ENCODE peak calls at places on chromosomes 1 and 21, in eight cellular contexts. E, J, W, B, C, D, P and S are unnamed samples.
A peak's percentile ranks its signal among the peaks of the same experiment; 100 is the strongest.

GRCh38 chr1:239803666-239804228 is 287.9 kb upstream of the FMN2 start:
- DNase-seq in J (no peak), C (no peak), P (no peak), W (no peak), B (no peak), E (no peak), D (no peak), S (no peak)

GRCh38 chr1:13732971-13733667 is 33.1 kb downstream of the PRDM2 start:
- DNase-seq in B (no peak), W (no peak), P (no peak), E (no peak), J (no peak), D (no peak), C (no peak), S (no peak)

GRCh38 chr1:26165126-26165892 is 3.5 kb downstream of the C1orf232 start:
- DNase-seq in W (peak; percentile 49), D (no peak), C (no peak), P (no peak), B (no peak), J (no peak), E (no peak), S (no peak)

GRCh38 chr1:155245163-155245524 is 10.1 kb downstream of the ENTREP3 start:
- DNase-seq in D (no peak), B (no peak), C (no peak), J (no peak), W (no peak), E (no peak), P (no peak), S (no peak)

GRCh38 chr1:1253314-1253713 is 6.8 kb upstream of the C1QTNF12 start:
- DNase-seq in B (no peak), W (no peak), E (no peak), C (no peak), J (no peak), D (no peak), P (no peak), S (no peak)

GRCh38 chr1:9850442-9851162 is 26.8 kb upstream of the CLSTN1 start:
- DNase-seq in B (no peak), D (no peak), P (no peak), W (no peak), E (no peak), J (no peak), C (no peak), S (no peak)

GRCh38 chr1:59170659-59171058 is 126.2 kb upstream of the FGGY start:
- DNase-seq in J (no peak), D (no peak), E (no peak), C (no peak), W (no peak), P (no peak), B (no peak), S (no peak)

GRCh38 chr1:12029720-12030339 is 10.5 kb downstream of the MIIP start:
- DNase-seq in D (no peak), E (no peak), C (no peak), J (no peak), B (no peak), W (no peak), P (no peak), S (no peak)

GRCh38 chr1:84406209-84406917 is 8.1 kb downstream of the DNASE2B start:
- DNase-seq in C (peak; percentile 59), W (no peak), D (no peak), P (no peak), E (peak; percentile 54), J (no peak), B (no peak), S (no peak)

GRCh38 chr1:19559641-19560040 is 74.3 kb upstream of the CAPZB start:
- DNase-seq in P (peak; percentile 41), B (no peak), J (no peak), E (peak; percentile 64), D (no peak), W (peak; percentile 71), C (peak; percentile 52), S (peak; percentile 39)

GRCh38 chr1:37763791-37764741 is 854 bp downstream of the EPHA10 start:
- DNase-seq in W (peak; percentile 43), J (no peak), P (no peak), C (peak; percentile 62), E (peak; percentile 60), D (no peak), B (no peak), S (peak; percentile 6)

GRCh38 chr1:14881775-14882672 is 271.5 kb upstream of the TMEM51 start:
- DNase-seq in J (no peak), C (peak; percentile 24), W (peak; percentile 45), P (no peak), B (no peak), D (no peak), E (no peak), S (no peak)

GRCh38 chr1:14877224-14877623 is 276.3 kb upstream of the TMEM51 start:
- DNase-seq in W (no peak), P (no peak), C (no peak), E (no peak), D (no peak), B (no peak), J (no peak), S (no peak)

GRCh38 chr1:14878124-14878523 is 275.4 kb upstream of the TMEM51 start:
- DNase-seq in B (no peak), J (no peak), C (no peak), D (no peak), P (no peak), E (no peak), W (no peak), S (no peak)

GRCh38 chr1:14878951-14879350 is 274.6 kb upstream of the TMEM51 start:
- DNase-seq in P (no peak), J (no peak), B (no peak), E (no peak), W (no peak), C (no peak), D (no peak), S (no peak)

GRCh38 chr1:14880456-14881316 is 272.9 kb upstream of the TMEM51 start:
- DNase-seq in D (no peak), C (peak; percentile 95), J (no peak), E (no peak), P (peak; percentile 7), W (peak; percentile 49), B (no peak), S (no peak)
- H3K4me3 ChIP-seq in D (no peak overlapping the region), C (no peak overlapping the region), J (no peak overlapping the region), E (no peak overlapping the region), P (no peak overlapping the region), W (no peak overlapping the region), B (no peak overlapping the region), S (no peak overlapping the region)

DNA sequence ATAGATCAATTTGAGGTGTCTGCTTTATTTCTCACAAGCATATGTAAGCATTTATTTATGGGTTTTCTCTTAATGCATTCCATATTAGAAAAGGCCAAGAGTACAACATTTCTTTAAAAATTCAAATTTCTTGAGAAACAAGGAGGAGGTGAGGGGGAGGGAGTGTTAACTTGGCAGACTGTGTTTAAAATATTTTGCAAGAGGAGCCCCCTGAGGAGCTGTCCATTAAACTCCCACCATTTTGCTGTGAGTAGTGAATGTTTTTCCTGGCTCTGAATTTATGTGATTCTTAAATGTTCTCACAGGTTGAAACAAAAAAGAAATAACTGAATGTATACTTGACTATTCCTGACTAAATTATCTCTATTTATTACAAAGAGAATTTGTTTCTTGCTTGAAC is 363.8 kb downstream of the PTPRC start:
- DNase-seq in D (no peak), C (no peak), J (no peak), E (peak; percentile 57), W (no peak), P (no peak), B (no peak), S (no peak)
- H3K4me3 ChIP-seq in D (no peak overlapping the region), C (no peak overlapping the region), J (no peak overlapping the region), E (no peak overlapping the region), W (no peak overlapping the region), P (no peak overlapping the region), B (no peak overlapping the region), S (no peak overlapping the region)

GRCh38 chr1:43464840-43465693 is 11.3 kb upstream of the HYI start:
- DNase-seq in J (no peak), E (peak; percentile 24), D (no peak), P (no peak), C (no peak), W (no peak), B (no peak), S (no peak)

GRCh38 chr1:43465694-43466152 is 12.0 kb upstream of the HYI start:
- DNase-seq in D (no peak), J (no peak), B (no peak), C (no peak), W (no peak), P (no peak), E (no peak), S (no peak)

GRCh38 chr1:43468403-43468802 is 14.7 kb upstream of the HYI start:
- DNase-seq in B (no peak), E (no peak), D (no peak), C (no peak), P (no peak), W (peak; percentile 29), J (no peak), S (no peak)

GRCh38 chr1:43463461-43463860 is 9.7 kb upstream of the HYI start:
- DNase-seq in E (peak; percentile 26), B (no peak), J (no peak), W (no peak), C (no peak), P (no peak), D (no peak), S (no peak)

GRCh38 chr1:43466403-43466802 is 12.7 kb upstream of the HYI start:
- DNase-seq in B (no peak), W (no peak), E (peak; percentile 42), J (no peak), D (no peak), P (no peak), C (no peak), S (no peak)
- H3K4me3 ChIP-seq in B (no peak overlapping the region), W (no peak overlapping the region), E (no peak overlapping the region), J (no peak overlapping the region), D (no peak overlapping the region), P (no peak overlapping the region), C (no peak overlapping the region), S (no peak overlapping the region)

GRCh38 chr21:37062592-37062933 is 10.3 kb downstream of the PIGP start:
- DNase-seq in B (no peak), W (no peak), D (no peak), E (no peak), C (no peak), P (no peak), J (no peak), S (no peak)

GRCh38 chr21:37057614-37058013 is 15.3 kb downstream of the PIGP start:
- DNase-seq in E (no peak), J (no peak), D (no peak), C (no peak), B (no peak), W (no peak), P (no peak), S (no peak)

GRCh38 chr21:37059181-37059580 is 13.7 kb downstream of the PIGP start:
- DNase-seq in D (no peak), B (no peak), J (no peak), P (no peak), E (no peak), W (no peak), C (no peak), S (no peak)

GRCh38 chr21:37061926-37062591 is 10.8 kb downstream of the PIGP start:
- DNase-seq in C (no peak), E (peak; percentile 29), B (peak; percentile 23), D (no peak), J (no peak), P (no peak), W (peak; percentile 46), S (no peak)

DNA sequence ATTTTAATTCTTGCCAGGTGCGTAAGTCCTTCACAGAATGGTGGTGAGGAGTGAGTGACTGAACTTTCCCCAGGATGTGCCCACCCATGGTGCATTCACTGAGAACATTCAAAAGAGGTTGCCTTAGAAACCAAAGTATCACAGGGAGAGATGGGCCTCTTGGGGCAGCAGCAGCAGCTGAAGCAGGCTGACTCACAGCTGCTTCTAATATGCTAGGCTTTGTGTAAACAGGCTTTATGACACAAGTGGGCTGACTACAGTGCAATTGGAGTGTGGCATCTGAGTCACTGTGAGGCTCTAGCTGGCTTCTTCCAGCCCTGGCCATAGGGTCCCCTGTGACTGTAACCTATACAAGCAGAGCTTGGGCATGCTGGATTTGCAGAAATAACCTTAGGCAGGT is 12.6 kb downstream of the PIGP start:
- DNase-seq in E (peak; percentile 93), J (no peak), D (no peak), B (peak; percentile 22), P (peak; percentile 92), W (peak; percentile 99), C (peak; percentile 93), S (peak; percentile 86)
- H3K4me3 ChIP-seq in E (no peak overlapping the region), J (no peak overlapping the region), D (no peak overlapping the region), B (no peak overlapping the region), P (no peak overlapping the region), W (no peak overlapping the region), C (no peak overlapping the region), S (no peak overlapping the region)